ENCODE peak calls at places on chromosome 4, in five cellular contexts. One of them, this sample, is unnamed.

GRCh38 chr4:8159522-8160232 is 1.1 kb upstream of the ABLIM2 start:
- DNase-seq in osteocyte: no peak
- DNase-seq in mesothelial cell of epicardium: no peak
- DNase-seq in GM13977: no peak
- DNase-seq in GM13976: no peak
- DNase-seq in this sample: no peak

GRCh38 chr4:8118035-8118434 is 40.6 kb downstream of the ABLIM2 start:
- DNase-seq in osteocyte: no peak
- DNase-seq in mesothelial cell of epicardium: no peak
- DNase-seq in GM13977: no peak
- DNase-seq in GM13976: no peak
- DNase-seq in this sample: no peak

GRCh38 chr4:155610143-155610542 is 56.5 kb upstream of the GUCY1A1 start:
- DNase-seq in osteocyte: no peak
- DNase-seq in mesothelial cell of epicardium: no peak
- DNase-seq in GM13977: no peak
- DNase-seq in GM13976: no peak
- DNase-seq in this sample: no peak

GRCh38 chr4:153595894-153596601 is 88.0 kb upstream of the TLR2 start:
- DNase-seq in osteocyte: no peak
- DNase-seq in mesothelial cell of epicardium: no peak
- DNase-seq in GM13977: no peak
- DNase-seq in GM13976: no peak
- DNase-seq in this sample: no peak

GRCh38 chr4:155403886-155404285 is 27.1 kb upstream of the MAP9 start:
- DNase-seq in osteocyte: no peak
- DNase-seq in mesothelial cell of epicardium: no peak
- DNase-seq in GM13977: no peak
- DNase-seq in GM13976: no peak
- DNase-seq in this sample: no peak

GRCh38 chr4:1756079-1756478 is 34.8 kb downstream of the TACC3 start:
- DNase-seq in osteocyte: no peak
- DNase-seq in mesothelial cell of epicardium: no peak
- DNase-seq in GM13977: no peak
- DNase-seq in GM13976: no peak
- DNase-seq in this sample: no peak

GRCh38 chr4:143402776-143403550 is 66.3 kb downstream of the GAB1 start:
- DNase-seq in osteocyte: no peak
- DNase-seq in mesothelial cell of epicardium: no peak
- DNase-seq in GM13977: no peak
- DNase-seq in GM13976: no peak
- DNase-seq in this sample: no peak

GRCh38 chr4:133802741-133803140 is 398.8 kb downstream of the PABPC4L start:
- DNase-seq in osteocyte: no peak
- DNase-seq in mesothelial cell of epicardium: no peak
- DNase-seq in GM13977: no peak
- DNase-seq in GM13976: no peak
- DNase-seq in this sample: no peak

GRCh38 chr4:37839426-37839825 is 12.9 kb downstream of the PGM2 start:
- DNase-seq in osteocyte: no peak
- DNase-seq in mesothelial cell of epicardium: no peak
- DNase-seq in GM13977: no peak
- DNase-seq in GM13976: no peak
- DNase-seq in this sample: no peak

GRCh38 chr4:118968813-118969212 is 80.2 kb downstream of the SYNPO2 start:
- DNase-seq in osteocyte: no peak
- DNase-seq in mesothelial cell of epicardium: no peak
- DNase-seq in GM13977: no peak
- DNase-seq in GM13976: no peak
- DNase-seq in this sample: no peak

GRCh38 chr4:13537011-13537831 is 7.1 kb downstream of the NKX3-2 start:
- DNase-seq in osteocyte: no peak
- DNase-seq in mesothelial cell of epicardium: no peak
- DNase-seq in GM13977: peak
- DNase-seq in GM13976: peak
- DNase-seq in this sample: no peak

GRCh38 chr4:54165438-54165837 is 63.7 kb upstream of the PDGFRA start:
- DNase-seq in osteocyte: peak
- DNase-seq in mesothelial cell of epicardium: no peak
- DNase-seq in GM13977: no peak
- DNase-seq in GM13976: no peak
- DNase-seq in this sample: no peak

GRCh38 chr4:10438924-10439323 is 18.3 kb downstream of the ZNF518B start:
- DNase-seq in osteocyte: no peak
- DNase-seq in mesothelial cell of epicardium: no peak
- DNase-seq in GM13977: no peak
- DNase-seq in GM13976: no peak
- DNase-seq in this sample: no peak

GRCh38 chr4:184475096-184475461 is 729 bp upstream of the IRF2 start:
- DNase-seq in osteocyte: no peak
- DNase-seq in mesothelial cell of epicardium: no peak
- DNase-seq in GM13977: peak
- DNase-seq in GM13976: peak
- DNase-seq in this sample: peak

GRCh38 chr4:72557021-72557420 is 12.0 kb downstream of the ADAMTS3 start:
- DNase-seq in osteocyte: no peak
- DNase-seq in mesothelial cell of epicardium: no peak
- DNase-seq in GM13977: no peak
- DNase-seq in GM13976: no peak
- DNase-seq in this sample: no peak

GRCh38 chr4:103067841-103068547 is 8.6 kb downstream of the SLC9B2 start:
- DNase-seq in osteocyte: no peak
- DNase-seq in mesothelial cell of epicardium: no peak
- DNase-seq in GM13977: no peak
- DNase-seq in GM13976: no peak
- DNase-seq in this sample: no peak

GRCh38 chr4:5785806-5786680 is 75.0 kb downstream of the EVC start:
- DNase-seq in osteocyte: peak
- DNase-seq in mesothelial cell of epicardium: no peak
- DNase-seq in GM13977: no peak
- DNase-seq in GM13976: no peak
- DNase-seq in this sample: no peak

GRCh38 chr4:5783486-5783885 is 72.5 kb downstream of the EVC start:
- DNase-seq in osteocyte: peak
- DNase-seq in mesothelial cell of epicardium: no peak
- DNase-seq in GM13977: no peak
- DNase-seq in GM13976: no peak
- DNase-seq in this sample: no peak

GRCh38 chr4:5784021-5784420 is 73.0 kb downstream of the EVC start:
- DNase-seq in osteocyte: peak
- DNase-seq in mesothelial cell of epicardium: no peak
- DNase-seq in GM13977: no peak
- DNase-seq in GM13976: no peak
- DNase-seq in this sample: no peak

GRCh38 chr4:5782829-5783476 is 72.0 kb downstream of the EVC start:
- DNase-seq in osteocyte: peak
- DNase-seq in mesothelial cell of epicardium: no peak
- DNase-seq in GM13977: no peak
- DNase-seq in GM13976: no peak
- DNase-seq in this sample: no peak

GRCh38 chr4:5784960-5785611 is 74.1 kb downstream of the EVC start:
- DNase-seq in osteocyte: peak
- DNase-seq in mesothelial cell of epicardium: no peak
- DNase-seq in GM13977: no peak
- DNase-seq in GM13976: no peak
- DNase-seq in this sample: no peak
- TF ChIP-seq CTCF in osteocyte: no peak
- TF ChIP-seq CTCF in mesothelial cell of epicardium: no peak
- TF ChIP-seq CTCF in GM13977: no peak
- TF ChIP-seq CTCF in GM13976: no peak
- TF ChIP-seq CTCF in this sample: no peak

DNA sequence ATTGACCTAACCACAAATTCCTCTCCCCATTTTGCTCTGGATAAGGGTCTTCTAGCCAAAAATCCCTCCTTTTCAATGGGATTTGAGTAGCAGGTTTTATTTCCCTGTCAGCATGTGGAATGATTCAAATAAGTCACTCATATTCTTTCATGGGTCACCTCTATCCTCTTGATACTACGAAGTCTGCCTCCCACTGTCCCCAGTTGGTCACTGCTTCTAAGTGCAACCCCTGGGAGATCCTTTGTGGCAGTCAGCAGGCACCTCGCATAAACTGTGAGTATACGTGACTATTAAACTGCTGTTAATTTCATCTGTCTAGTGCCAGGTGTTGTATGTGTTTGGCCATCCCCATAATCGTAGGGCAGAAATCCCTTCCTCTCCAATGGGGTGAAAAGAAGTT is 1667.9 kb upstream of the PCDH7 start:
- DNase-seq in osteocyte: no peak
- DNase-seq in mesothelial cell of epicardium: no peak
- DNase-seq in GM13977: no peak
- DNase-seq in GM13976: no peak
- DNase-seq in this sample: no peak
- TF ChIP-seq CTCF in osteocyte: no peak
- TF ChIP-seq CTCF in mesothelial cell of epicardium: no peak
- TF ChIP-seq CTCF in GM13977: no peak
- TF ChIP-seq CTCF in GM13976: no peak
- TF ChIP-seq CTCF in this sample: no peak

DNA sequence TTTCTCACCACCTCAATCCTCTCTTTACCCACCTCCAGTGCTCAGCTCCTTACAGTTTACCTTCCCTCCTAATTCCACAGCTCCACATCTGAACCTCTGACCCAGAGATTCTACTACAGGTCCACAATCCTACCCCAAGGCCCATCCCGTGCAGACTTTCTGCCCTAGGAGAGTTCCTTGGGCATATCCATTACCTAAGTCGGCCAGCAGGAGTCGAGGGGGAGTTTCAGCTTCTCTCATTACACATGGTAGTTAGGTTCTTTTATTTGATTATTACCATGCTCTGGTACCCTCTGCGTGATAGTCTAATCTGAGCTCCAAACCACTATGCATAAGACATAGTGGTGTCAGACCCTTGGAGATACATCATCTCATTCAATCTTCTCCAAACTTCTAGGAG is 117.9 kb downstream of the SH3RF1 start:
- DNase-seq in osteocyte: no peak
- DNase-seq in mesothelial cell of epicardium: no peak
- DNase-seq in GM13977: no peak
- DNase-seq in GM13976: no peak
- DNase-seq in this sample: no peak
- TF ChIP-seq CTCF in osteocyte: no peak
- TF ChIP-seq CTCF in mesothelial cell of epicardium: no peak
- TF ChIP-seq CTCF in GM13977: no peak
- TF ChIP-seq CTCF in GM13976: no peak
- TF ChIP-seq CTCF in this sample: peak

DNA sequence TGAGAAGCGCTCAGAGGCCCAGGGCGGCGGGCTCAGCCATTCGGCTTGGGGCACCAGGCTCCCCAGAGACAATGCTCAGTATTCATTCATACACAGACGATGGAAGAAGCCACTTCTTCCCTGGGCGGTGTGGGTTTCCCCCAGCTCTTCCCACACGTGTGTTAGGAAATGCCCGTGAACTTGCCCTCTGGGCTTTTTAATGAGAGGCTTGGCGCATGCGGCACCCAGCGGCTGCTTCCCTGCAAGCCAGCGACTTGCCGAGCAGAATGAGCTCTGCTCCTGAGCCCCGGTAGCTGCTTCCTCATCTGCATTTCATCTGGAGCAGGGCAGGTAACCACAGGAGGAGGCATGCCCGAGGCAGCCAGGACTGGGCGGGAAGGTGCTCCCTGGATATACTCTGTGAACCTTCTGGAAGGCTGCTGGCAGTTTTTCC is 178.6 kb downstream of the DCLK2 start:
- DNase-seq in osteocyte: no peak
- DNase-seq in mesothelial cell of epicardium: no peak
- DNase-seq in GM13977: no peak
- DNase-seq in GM13976: no peak
- DNase-seq in this sample: peak
- TF ChIP-seq CTCF in osteocyte: no peak
- TF ChIP-seq CTCF in mesothelial cell of epicardium: no peak
- TF ChIP-seq CTCF in GM13977: no peak
- TF ChIP-seq CTCF in GM13976: no peak
- TF ChIP-seq CTCF in this sample: no peak

This sample was measured in Calu3.